ENCODE peak calls at places on chromosomes 7 and 10, in ten cellular contexts. M, S, G, N, C, K, Q, J, E and T are unnamed samples.

GRCh38 chr7:98165827-98166667 is 45.2 kb upstream of the BHLHA15 start:
- DNase-seq in Q (peak; percentile 67), C (peak; percentile 37), K (no peak), J (no peak), G (peak; percentile 55), S (peak; percentile 29), E (peak; percentile 79), N (no peak), M (peak; percentile 70), T (peak; percentile 70)

GRCh38 chr7:136958016-136958415 is 89.6 kb downstream of the CHRM2 start:
- DNase-seq in K (no peak), G (no peak), M (no peak), N (no peak), E (no peak), S (peak; percentile 27), J (no peak), C (peak; percentile 19), Q (no peak), T (no peak)

GRCh38 chr10:31134303-31134928 is 102.8 kb upstream of the ZNF438 start:
- DNase-seq in K (no peak), J (no peak), S (peak; percentile 92), C (peak; percentile 79), N (no peak), Q (no peak), M (no peak), G (no peak), E (peak; percentile 39), T (no peak)

GRCh38 chr10:92572362-92573090 is 1.4 kb downstream of the IDE start:
- DNase-seq in C (no peak), S (no peak), J (no peak), M (no peak), E (peak; percentile 10), Q (peak; percentile 12), K (no peak), N (no peak), G (peak; percentile 6), T (no peak)

GRCh38 chr10:70657036-70657435 is 15.3 kb upstream of the ADAMTS14 start:
- DNase-seq in J (no peak), C (no peak), Q (no peak), K (no peak), M (no peak), E (no peak), G (no peak), N (no peak), S (no peak), T (no peak)

GRCh38 chr7:157406971-157407370 is 70.2 kb downstream of the DNAJB6 start:
- DNase-seq in G (no peak), Q (no peak), M (no peak), J (no peak), S (no peak), C (no peak), N (no peak), K (no peak), E (no peak), T (no peak)

GRCh38 chr10:22761569-22762220 is 47.3 kb upstream of the PIP4K2A start:
- DNase-seq in M (peak; percentile 70), J (no peak), K (no peak), S (no peak), G (no peak), Q (no peak), E (no peak), N (no peak), C (no peak), T (no peak)

GRCh38 chr10:125000366-125001312 is 58.7 kb downstream of the ZRANB1 start:
- DNase-seq in M (no peak), C (peak; percentile 43), S (no peak), N (no peak), E (no peak), Q (no peak), K (no peak), G (peak; percentile 18), J (no peak), T (peak; percentile 81)

GRCh38 chr10:73818402-73818801 is 7.0 kb upstream of the NDST2 start:
- DNase-seq in M (no peak), G (no peak), K (no peak), E (no peak), C (no peak), J (no peak), S (no peak), N (no peak), Q (peak; percentile 39), T (no peak)

GRCh38 chr7:92916751-92917369 is 80.5 kb upstream of the CDK6 start:
- DNase-seq in C (peak; percentile 74), M (no peak), J (peak; percentile 0), E (no peak), Q (peak; percentile 21), S (peak; percentile 73), G (no peak), K (no peak), N (no peak), T (no peak)

GRCh38 chr7:113521468-113521867 is 397.3 kb downstream of the PPP1R3A start:
- DNase-seq in G (no peak), K (no peak), S (peak; percentile 24), N (no peak), E (no peak), C (no peak), M (no peak), J (no peak), Q (no peak), T (no peak)

GRCh38 chr10:133277993-133278576 is 1.4 kb upstream of the ADAM8 start:
- DNase-seq in C (no peak), K (no peak), G (no peak), E (no peak), S (no peak), N (no peak), Q (no peak), M (no peak), J (no peak), T (no peak)

GRCh38 chr10:113965077-113965476 is 78.6 kb upstream of the ADRB1 start:
- DNase-seq in Q (no peak), E (no peak), N (no peak), K (no peak), C (no peak), M (no peak), S (no peak), J (no peak), G (no peak), T (no peak)

GRCh38 chr7:13987395-13987794 is 2.1 kb downstream of the ETV1 start:
- DNase-seq in N (no peak), J (no peak), M (no peak), S (peak; percentile 51), E (no peak), Q (no peak), C (no peak), G (no peak), K (no peak), T (no peak)

GRCh38 chr7:47346378-47346914 is 235.5 kb downstream of the TNS3 start:
- DNase-seq in K (no peak), J (no peak), Q (no peak), S (no peak), M (no peak), C (no peak), G (no peak), N (no peak), E (no peak), T (no peak)

GRCh38 chr10:132266594-132267161 is 41.1 kb downstream of the STK32C start:
- DNase-seq in Q (no peak), E (no peak), J (no peak), C (peak; percentile 13), M (peak; percentile 39), G (no peak), S (peak; percentile 3), N (no peak), K (no peak), T (no peak)

GRCh38 chr10:131996508-131997365 is 15.0 kb upstream of the BNIP3 start:
- DNase-seq in E (no peak), Q (no peak), C (no peak), K (no peak), J (no peak), M (peak; percentile 59), N (no peak), S (no peak), G (peak; percentile 71), T (no peak)

GRCh38 chr7:27921081-27921836 is 181.3 kb downstream of the TAX1BP1 start:
- DNase-seq in E (peak; percentile 84), S (peak; percentile 81), C (peak; percentile 89), J (peak; percentile 64), K (peak; percentile 67), Q (peak; percentile 51), M (no peak), N (peak; percentile 40), G (peak; percentile 51), T (peak; percentile 66)

GRCh38 chr7:36999851-37000480 is 275.7 kb upstream of the AOAH start:
- DNase-seq in Q (no peak), G (no peak), S (no peak), M (no peak), J (no peak), E (no peak), K (no peak), N (no peak), C (peak; percentile 29), T (no peak)

GRCh38 chr7:6030988-6031387 is at the start of gene ANKRD61:
- DNase-seq in E (no peak), S (no peak), K (no peak), M (no peak), C (no peak), Q (no peak), J (no peak), N (no peak), G (no peak), T (no peak)

GRCh38 chr10:73781879-73782748 is at the start of gene CHCHD1:
- DNase-seq in Q (peak; percentile 92), N (peak; percentile 64), S (peak; percentile 89), C (peak; percentile 92), E (peak; percentile 94), M (peak; percentile 96), K (peak; percentile 73), G (peak; percentile 93), J (peak; percentile 61), T (peak; percentile 92)

GRCh38 chr7:20776942-20777341 is 9.7 kb downstream of the SP8 start:
- DNase-seq in N (no peak), J (no peak), Q (peak; percentile 17), G (no peak), K (no peak), S (no peak), E (no peak), C (no peak), M (no peak), T (no peak)

GRCh38 chr7:43394441-43395130 is 188.3 kb upstream of the STK17A start:
- DNase-seq in Q (no peak), E (no peak), S (no peak), C (no peak), G (no peak), J (no peak), K (no peak), N (no peak), M (no peak), T (no peak)

GRCh38 chr10:94287331-94287730 is 75.4 kb downstream of the NOC3L start:
- DNase-seq in C (peak; percentile 34), N (no peak), E (no peak), J (no peak), M (no peak), S (peak; percentile 71), G (no peak), K (no peak), Q (no peak), T (no peak)

GRCh38 chr7:16926283-16926682 is 44.5 kb upstream of the AGR3 start:
- DNase-seq in C (peak; percentile 72), E (peak; percentile 28), Q (no peak), J (no peak), S (peak; percentile 67), M (no peak), K (peak; percentile 53), G (peak; percentile 21), N (no peak), T (peak; percentile 48)

GRCh38 chr10:31697271-31698168 is 231.1 kb downstream of the ARHGAP12 start:
- DNase-seq in M (peak; percentile 63), K (peak; percentile 30), E (peak; percentile 48), N (no peak), C (peak; percentile 79), G (peak; percentile 90), Q (no peak), S (peak; percentile 86), J (peak; percentile 73), T (peak; percentile 59)

GRCh38 chr10:60798031-60798430 is 19.8 kb downstream of the CDK1 start:
- DNase-seq in S (peak; percentile 73), C (no peak), N (no peak), G (no peak), Q (no peak), K (no peak), E (no peak), M (no peak), J (no peak), T (no peak)